ENCODE peak calls at places on chromosomes 12 and 14, in seven cellular contexts. T is fibroblast of pulmonary artery, E is right lobe of liver, D is psoas muscle, P is H7, B is fibroblast of the aortic adventitia, K is HAP-1. X is an unnamed sample.

GRCh38 chr14:31439554-31439953 is 17.8 kb downstream of the DTD2 start:
- DNase-seq in T (no peak), E (no peak), D (no peak), P (no peak), B (peak), K (no peak), X (no peak)

GRCh38 chr12:553216-554000 is 93.7 kb downstream of the B4GALNT3 start:
- DNase-seq in T (no peak), E (no peak), D (no peak), P (peak), B (no peak), K (no peak), X (peak)

GRCh38 chr14:60736494-60736893 is 1.9 kb downstream of the MNAT1 start:
- DNase-seq in T (peak), E (no peak), D (no peak), P (no peak), B (peak), K (no peak), X (no peak)

GRCh38 chr14:103296007-103296406 is 38.0 kb upstream of the EIF5 start:
- DNase-seq in T (peak), E (no peak), D (no peak), P (no peak), B (peak), K (no peak), X (no peak)

GRCh38 chr14:87896393-87897380 is 96.3 kb downstream of the GALC start:
- DNase-seq in T (peak), E (no peak), D (no peak), P (peak), B (peak), K (peak), X (peak)

GRCh38 chr14:67556671-67557070 is 23.6 kb downstream of the PLEKHH1 start:
- DNase-seq in T (no peak), E (no peak), D (no peak), P (no peak), B (no peak), K (no peak), X (no peak)

GRCh38 chr12:28794796-28795195 is 354.3 kb upstream of the FAR2 start:
- DNase-seq in T (no peak), E (no peak), D (no peak), P (no peak), B (no peak), K (no peak), X (no peak)

GRCh38 chr14:95523818-95524448 is 7.5 kb upstream of the SYNE3 start:
- DNase-seq in T (peak), E (peak), D (no peak), P (no peak), B (peak), K (peak), X (peak)

GRCh38 chr12:5720405-5721045 is 224.5 kb downstream of the ANO2 start:
- DNase-seq in T (no peak), E (no peak), D (no peak), P (no peak), B (no peak), K (no peak), X (no peak)

GRCh38 chr12:5716221-5716620 is 228.8 kb downstream of the ANO2 start:
- DNase-seq in T (no peak), E (no peak), D (no peak), P (no peak), B (no peak), K (no peak), X (no peak)

GRCh38 chr12:5718680-5719079 is 226.4 kb downstream of the ANO2 start:
- DNase-seq in T (no peak), E (peak), D (no peak), P (no peak), B (no peak), K (no peak), X (peak)

GRCh38 chr12:5716991-5717390 is 228.1 kb downstream of the ANO2 start:
- DNase-seq in T (no peak), E (no peak), D (no peak), P (no peak), B (no peak), K (no peak), X (no peak)

GRCh38 chr12:5718073-5718472 is 227.0 kb downstream of the ANO2 start:
- DNase-seq in T (no peak), E (no peak), D (no peak), P (no peak), B (no peak), K (no peak), X (peak)
- H3K4me3 ChIP-seq in T (no peak), E (no peak), D (no peak), P (no peak), B (no peak), K (no peak), X (no peak)

DNA sequence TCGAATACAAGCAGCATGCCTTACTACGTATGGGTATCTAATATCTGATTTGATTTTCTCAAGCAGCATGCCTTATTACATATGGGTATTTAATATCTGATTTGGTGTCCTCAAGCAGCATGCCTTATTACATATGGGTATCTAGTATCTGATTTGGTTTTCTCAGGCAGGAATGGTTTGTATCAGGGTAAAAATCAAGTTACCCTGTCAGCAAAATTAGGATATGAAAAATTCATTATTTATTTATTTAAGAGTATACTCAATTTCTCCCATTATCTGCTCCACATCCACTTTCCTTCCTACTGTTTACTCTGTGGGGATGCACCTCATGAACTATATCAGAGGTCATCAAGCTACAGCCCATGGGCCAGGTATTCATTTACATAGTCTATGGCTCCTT is 21.9 kb downstream of the ZNF891 start:
- DNase-seq in T (no peak), E (no peak), D (no peak), P (no peak), B (no peak), K (no peak), X (no peak)
- H3K4me3 ChIP-seq in T (no peak), E (no peak), D (no peak), P (no peak), B (no peak), K (no peak), X (no peak)

GRCh38 chr14:64875350-64875749 is 4.4 kb downstream of the SPTB start:
- DNase-seq in T (no peak), E (no peak), D (no peak), P (no peak), B (no peak), K (no peak), X (no peak)

GRCh38 chr14:64885555-64885954 is 5.8 kb upstream of the SPTB start:
- DNase-seq in T (no peak), E (no peak), D (no peak), P (no peak), B (no peak), K (no peak), X (no peak)

GRCh38 chr14:64878775-64879634 is 702 bp downstream of the SPTB start:
- DNase-seq in T (no peak), E (no peak), D (peak), P (peak), B (no peak), K (no peak), X (no peak)

GRCh38 chr14:64879635-64880381 is at the start of gene SPTB:
- DNase-seq in T (no peak), E (peak), D (peak), P (peak), B (no peak), K (peak), X (peak)

GRCh38 chr14:64880382-64881121 is 845 bp upstream of the SPTB start:
- DNase-seq in T (no peak), E (peak), D (peak), P (peak), B (no peak), K (peak), X (peak)
- H3K4me3 ChIP-seq in T (peak), E (peak), D (peak), P (peak), B (peak), K (peak), X (peak)

DNA sequence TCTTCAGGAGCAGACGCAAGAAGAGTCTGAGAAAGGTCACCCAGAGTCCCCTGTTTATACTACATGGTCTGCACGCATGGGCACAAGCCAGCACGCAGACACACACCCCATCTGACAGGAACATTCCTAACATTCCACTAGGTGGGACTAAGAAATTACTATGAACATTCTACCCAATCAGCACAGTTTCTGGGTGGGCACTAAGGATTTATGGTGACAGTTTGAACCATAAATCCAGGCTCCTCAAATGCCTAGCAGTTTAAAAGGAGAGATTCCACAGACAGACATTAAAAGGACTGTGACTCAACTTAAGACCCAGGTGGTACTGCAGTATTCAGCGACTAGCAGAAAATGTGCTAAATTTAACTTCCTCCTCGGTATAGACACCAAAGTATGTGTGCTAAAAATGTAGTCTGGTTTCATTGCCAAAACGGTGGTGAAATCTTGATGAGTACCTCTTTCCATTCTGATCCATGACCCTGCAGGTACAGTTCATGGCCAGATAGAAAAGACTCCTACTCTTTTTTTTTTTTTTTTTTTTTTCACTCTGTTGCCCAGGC is 16.2 kb downstream of the ABHD4 start:
- DNase-seq in T (peak), E (no peak), D (no peak), P (no peak), B (peak), K (peak), X (no peak)
- H3K4me3 ChIP-seq in T (no peak), E (no peak), D (no peak), P (no peak), B (no peak), K (no peak), X (no peak)

GRCh38 chr12:119594399-119594730 is 791 bp downstream of the TMEM233 start:
- DNase-seq in T (no peak), E (no peak), D (peak), P (no peak), B (peak), K (no peak), X (no peak)

GRCh38 chr12:119593578-119594398 is at the start of gene TMEM233:
- DNase-seq in T (no peak), E (peak), D (peak), P (peak), B (peak), K (no peak), X (no peak)

GRCh38 chr12:119592232-119592631 is 1.3 kb upstream of the TMEM233 start:
- DNase-seq in T (peak), E (no peak), D (no peak), P (no peak), B (peak), K (no peak), X (no peak)

GRCh38 chr12:119589634-119590033 is 3.9 kb upstream of the TMEM233 start:
- DNase-seq in T (no peak), E (no peak), D (no peak), P (no peak), B (peak), K (no peak), X (no peak)

DNA sequence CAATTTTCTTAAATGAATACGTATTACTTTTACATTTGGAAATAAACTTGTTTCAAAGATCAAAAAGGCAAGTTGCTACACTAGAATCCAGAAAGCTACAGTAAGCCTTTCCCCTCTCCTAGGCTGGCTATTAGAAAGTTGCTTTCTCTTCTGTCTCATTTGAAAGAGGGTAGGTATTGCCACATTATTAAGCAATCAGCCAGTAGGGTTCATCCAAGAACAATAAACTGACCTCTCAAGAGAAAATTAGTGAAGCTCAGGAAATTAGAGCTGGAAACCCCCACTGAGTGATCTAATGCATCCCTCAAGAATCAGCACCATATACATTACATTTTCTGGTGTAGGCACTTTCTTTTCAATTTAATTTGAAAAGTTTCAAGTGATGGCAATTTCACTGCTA is 4.5 kb upstream of the TMEM233 start:
- DNase-seq in T (peak), E (no peak), D (no peak), P (no peak), B (peak), K (no peak), X (no peak)
- H3K4me3 ChIP-seq in T (no peak), E (no peak), D (no peak), P (no peak), B (no peak), K (no peak), X (no peak)

GRCh38 chr14:70415788-70416187 is 1.1 kb downstream of the SYNJ2BP start:
- DNase-seq in T (no peak), E (no peak), D (no peak), P (no peak), B (no peak), K (no peak), X (no peak)
- H3K4me3 ChIP-seq in T (peak), E (peak), D (peak), P (peak), B (peak), K (peak), X (no peak)

DNA sequence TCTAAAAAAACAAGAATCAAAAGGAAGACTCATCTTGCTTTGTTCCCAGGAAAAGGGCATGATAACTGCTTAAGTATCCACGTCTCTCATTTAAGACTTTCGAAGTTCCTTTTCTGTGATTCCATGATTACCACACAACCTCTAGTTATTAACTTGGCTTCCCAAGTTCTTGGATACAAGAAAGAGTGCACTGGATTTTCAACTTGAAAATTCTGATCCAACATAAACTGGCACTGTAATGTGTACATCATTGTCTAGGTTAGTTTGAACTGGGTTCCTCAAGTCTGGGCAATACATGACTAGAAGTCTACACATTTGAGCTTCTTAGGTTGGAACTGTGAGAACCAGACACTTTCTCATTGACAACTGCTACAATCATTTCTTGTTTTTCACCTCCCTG is 1.6 kb downstream of the KLHL28 start:
- DNase-seq in T (peak), E (no peak), D (no peak), P (no peak), B (peak), K (no peak), X (no peak)
- H3K4me3 ChIP-seq in T (peak), E (no peak), D (peak), P (peak), B (peak), K (peak), X (peak)

GRCh38 chr14:51500776-51501175 is 150.9 kb upstream of the FRMD6 start:
- DNase-seq in T (no peak), E (no peak), D (no peak), P (no peak), B (no peak), K (no peak), X (no peak)

GRCh38 chr14:51504626-51505025 is 147.1 kb upstream of the FRMD6 start:
- DNase-seq in T (no peak), E (no peak), D (no peak), P (no peak), B (no peak), K (no peak), X (no peak)

GRCh38 chr14:51498411-51499227 is 153.1 kb upstream of the FRMD6 start:
- DNase-seq in T (no peak), E (no peak), D (no peak), P (no peak), B (peak), K (no peak), X (no peak)

DNA sequence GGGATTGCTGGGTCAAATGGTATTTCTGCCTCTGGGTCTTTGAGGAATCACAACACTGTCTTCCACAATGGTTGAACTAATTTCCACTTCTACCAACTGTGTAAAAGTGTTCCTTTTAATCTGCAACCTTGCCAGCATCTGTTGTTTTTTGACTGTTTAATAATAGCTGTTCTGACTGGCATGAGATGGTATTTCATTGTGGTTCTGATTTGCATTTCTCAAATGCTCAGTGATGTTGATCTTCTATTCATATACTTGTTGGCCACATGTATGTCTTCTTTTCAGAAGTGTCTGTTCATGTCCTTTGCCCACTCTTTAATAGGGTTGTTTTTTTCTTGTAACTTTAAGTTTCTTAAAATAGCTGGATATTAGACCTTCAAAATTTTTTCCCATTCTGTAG is 150.0 kb upstream of the FRMD6 start:
- DNase-seq in T (no peak), E (no peak), D (no peak), P (no peak), B (no peak), K (no peak), X (no peak)
- H3K4me3 ChIP-seq in T (no peak), E (no peak), D (no peak), P (no peak), B (no peak), K (no peak), X (no peak)

GRCh38 chr14:22303589-22304195 is 285.3 kb downstream of the DAD1 start:
- DNase-seq in T (peak), E (no peak), D (no peak), P (peak), B (peak), K (no peak), X (no peak)
- H3K4me3 ChIP-seq in T (no peak), E (no peak), D (no peak), P (no peak), B (no peak), K (no peak), X (no peak)

GRCh38 chr12:7092229-7092985 is at the start of gene C1R:
- DNase-seq in T (peak), E (peak), D (peak), P (peak), B (peak), K (peak), X (peak)
- H3K4me3 ChIP-seq in T (peak), E (peak), D (peak), P (no peak), B (peak), K (peak), X (no peak)